ENCODE peak calls at places on chromosomes 7 and 10, in five cellular contexts. L is fibroblast of the conjunctiva, S is RWPE1, N is astrocyte of the spinal cord, Q is LHCN-M2. D is an unnamed sample.

GRCh38 chr10:74121368-74121767 is 29.3 kb downstream of the AP3M1 start:
- DNase-seq in N (no peak), S (no peak), Q (no peak), L (no peak), D (no peak)

GRCh38 chr7:106553446-106553836 is 107.5 kb downstream of the CCDC71L start:
- DNase-seq in N (no peak), L (no peak), S (no peak), Q (no peak), D (no peak)

GRCh38 chr10:62755662-62756653 is 48.6 kb upstream of the ADO start:
- DNase-seq in S (no peak), L (no peak), N (no peak), Q (no peak), D (no peak)

GRCh38 chr7:74627699-74628411 is 29.7 kb upstream of the GTF2I start:
- DNase-seq in Q (peak; percentile 95), N (peak; percentile 23), L (peak; percentile 89), S (no peak), D (peak; percentile 53)

GRCh38 chr10:70815504-70816219 is at the start of gene SGPL1:
- DNase-seq in N (peak; percentile 82), Q (peak; percentile 76), S (peak; percentile 95), L (peak; percentile 50), D (no peak)

GRCh38 chr7:1251796-1252542 is 19.3 kb downstream of the UNCX start:
- DNase-seq in S (no peak), N (no peak), L (no peak), Q (no peak), D (no peak)

GRCh38 chr7:10225265-10225664 is 748.4 kb upstream of the PHF14 start:
- DNase-seq in S (no peak), L (no peak), N (no peak), Q (no peak), D (no peak)

GRCh38 chr7:26813426-26813825 is 51.0 kb downstream of the SKAP2 start:
- DNase-seq in S (no peak), L (no peak), Q (peak; percentile 13), N (peak; percentile 80), D (peak; percentile 2)

GRCh38 chr10:114026189-114027040 is 17.3 kb upstream of the ADRB1 start:
- DNase-seq in L (no peak), S (peak; percentile 81), Q (peak; percentile 84), N (peak; percentile 79), D (peak; percentile 41)

GRCh38 chr7:102467581-102468415 is 3.0 kb downstream of the LRWD1 start:
- DNase-seq in L (no peak), S (no peak), Q (no peak), N (no peak), D (no peak)

GRCh38 chr7:12303096-12303495 is 92.0 kb downstream of the TMEM106B start:
- DNase-seq in L (no peak), N (no peak), S (peak; percentile 33), Q (no peak), D (no peak)